ENCODE peak calls at places on chromosome 3, in five cellular contexts. S is thoracic aorta, I is AG09309, M is psoas muscle, A is foreskin fibroblast. K is an unnamed sample.

GRCh38 chr3:147939425-147940196 is 530.4 kb downstream of the ZIC1 start:
- DNase-seq in I (no peak), S (no peak), M (no peak), A (no peak), K (no peak)

GRCh38 chr3:29972594-29972993 is 633.8 kb upstream of the TGFBR2 start:
- DNase-seq in S (no peak), M (no peak), A (peak), I (peak), K (peak)

GRCh38 chr3:123767020-123767394 is 117.1 kb downstream of the MYLK start:
- DNase-seq in I (no peak), M (no peak), S (no peak), A (no peak), K (no peak)

GRCh38 chr3:61682671-61683408 is 121.5 kb downstream of the PTPRG start:
- DNase-seq in M (no peak), A (peak), S (no peak), I (peak), K (peak)

GRCh38 chr3:151431940-151432339 is 28.9 kb downstream of the IGSF10 start:
- DNase-seq in M (no peak), I (peak), A (peak), S (no peak), K (no peak)

GRCh38 chr3:38640661-38641441 is 8.6 kb downstream of the SCN5A start:
- DNase-seq in S (no peak), I (no peak), M (no peak), A (no peak), K (no peak)

GRCh38 chr3:18010001-18010400 is 267.6 kb upstream of the TBC1D5 start:
- DNase-seq in I (no peak), A (no peak), M (no peak), S (no peak), K (no peak)

GRCh38 chr3:173556546-173556945 is 159.0 kb downstream of the NLGN1 start:
- DNase-seq in I (no peak), S (no peak), A (no peak), M (no peak), K (no peak)

GRCh38 chr3:141260131-141260927 is 28.7 kb downstream of the PXYLP1 start:
- DNase-seq in A (no peak), I (no peak), M (no peak), S (no peak), K (no peak)

GRCh38 chr3:41715376-41715775 is 246.5 kb downstream of the ULK4 start:
- DNase-seq in M (no peak), S (no peak), I (no peak), A (no peak), K (no peak)

GRCh38 chr3:133944181-133944580 is 48.5 kb upstream of the RAB6B start:
- DNase-seq in S (no peak), A (peak), I (no peak), M (no peak), K (peak)

DNA sequence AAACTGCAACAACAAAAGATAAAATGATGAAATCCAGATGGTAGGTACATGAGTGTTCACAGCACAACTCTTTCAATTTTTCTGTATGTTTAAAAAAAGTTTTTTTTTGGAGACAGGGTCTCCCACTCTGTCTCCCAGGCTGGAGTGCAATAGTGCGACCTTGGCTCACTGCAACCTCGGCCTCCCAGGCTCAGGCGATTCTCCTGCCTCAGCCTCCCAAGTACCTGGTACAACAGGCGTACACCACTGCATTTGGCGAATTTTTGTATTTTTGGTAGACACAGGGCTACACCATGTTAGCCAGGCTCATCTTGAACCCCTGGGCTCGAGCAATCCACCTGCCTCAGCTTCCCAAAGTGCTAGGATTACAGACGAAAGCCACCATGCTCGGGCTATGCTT is 18.6 kb downstream of the LRRFIP2 start:
- DNase-seq in M (no peak), A (no peak), S (no peak), I (no peak), K (no peak)
- H3K4me3 ChIP-seq in M (no peak), A (no peak), S (no peak), I (no peak), K (no peak)

GRCh38 chr3:906739-907138 is 186.1 kb upstream of the CNTN6 start:
- DNase-seq in I (no peak), S (no peak), A (no peak), M (no peak), K (no peak)

GRCh38 chr3:905217-905616 is 187.6 kb upstream of the CNTN6 start:
- DNase-seq in M (no peak), A (no peak), S (no peak), I (no peak), K (no peak)

DNA sequence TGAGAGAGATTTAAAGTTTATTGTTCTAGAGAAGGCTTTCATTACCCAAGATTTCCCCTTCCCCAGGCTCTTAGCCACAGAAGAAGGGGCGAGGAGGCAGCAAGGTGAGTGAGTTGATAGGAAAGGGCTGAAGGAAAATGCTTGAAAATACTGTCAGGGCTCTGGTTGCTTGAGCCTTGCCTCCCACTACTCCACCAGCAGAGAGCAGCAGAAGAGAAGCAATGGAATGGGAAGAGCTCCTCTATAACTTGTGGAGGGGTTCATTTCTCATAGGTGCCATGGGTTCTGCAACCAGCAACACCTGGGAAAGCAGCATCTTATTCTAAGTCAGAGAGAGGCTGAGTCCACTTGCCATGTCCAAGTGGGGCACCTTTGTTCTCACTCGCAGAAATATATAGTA is 184.0 kb upstream of the CNTN6 start:
- DNase-seq in S (no peak), M (no peak), A (no peak), I (no peak), K (no peak)
- TF ChIP-seq CTCF in S (no peak), M (no peak), A (no peak), I (no peak), K (no peak)

GRCh38 chr3:86942191-86942590 is 48.8 kb downstream of the VGLL3 start:
- DNase-seq in S (no peak), A (no peak), M (no peak), I (no peak), K (no peak)
- H3K4me3 ChIP-seq in S (no peak), A (no peak), M (no peak), I (no peak), K (no peak)

DNA sequence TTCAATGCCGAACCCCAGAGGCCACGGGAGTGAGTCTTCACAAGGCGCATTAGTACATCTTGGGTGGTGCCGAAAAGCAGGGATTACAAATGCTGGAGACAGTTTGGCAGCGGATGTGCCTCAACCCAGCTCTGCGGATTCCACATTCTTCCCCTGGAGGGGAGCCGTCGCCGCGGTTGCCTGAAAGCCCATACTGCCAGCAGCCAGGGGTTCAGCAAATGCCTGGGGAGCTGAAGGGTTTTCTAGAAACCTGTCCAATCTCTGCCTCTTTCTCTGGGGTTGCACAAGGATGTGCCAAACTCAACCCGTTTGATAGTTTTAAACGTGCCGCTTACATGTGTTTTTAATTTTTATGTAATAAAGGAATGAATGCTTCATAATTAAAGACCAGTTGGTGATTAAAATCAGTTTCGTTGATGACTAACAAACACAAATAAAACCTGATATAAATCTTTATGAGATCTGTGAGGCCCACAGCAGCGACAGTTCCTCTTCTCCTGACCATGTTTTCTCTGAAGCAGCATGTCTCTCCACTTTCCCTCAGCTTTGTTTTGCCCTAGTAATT is 74.6 kb upstream of the LEKR1 start:
- DNase-seq in A (peak), M (peak), I (peak), S (no peak), K (peak)
- TF ChIP-seq CTCF in A (peak), M (no peak), I (peak), S (no peak), K (peak)

DNA sequence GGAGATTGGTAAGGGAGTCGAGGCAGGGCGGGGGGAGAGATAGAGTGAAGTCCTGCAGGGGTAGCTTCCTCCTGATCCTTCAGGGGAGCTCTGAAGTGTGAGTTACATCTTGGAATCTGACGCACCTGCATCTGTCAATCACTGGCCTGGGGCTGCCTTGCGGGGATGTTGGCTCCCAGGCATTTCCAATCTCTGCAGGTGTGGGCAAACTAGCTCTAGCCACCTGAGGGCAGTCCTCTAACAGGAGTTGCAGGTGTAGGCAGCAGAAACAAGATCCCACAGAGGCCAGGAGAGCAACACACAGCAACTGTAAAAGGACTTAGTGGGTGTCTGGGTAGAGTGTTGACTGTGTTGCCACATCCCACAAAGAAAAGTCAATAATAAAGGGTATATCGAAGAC is 63.6 kb downstream of the ZNF621 start:
- DNase-seq in M (no peak), A (no peak), I (no peak), S (no peak), K (no peak)
- H3K4me3 ChIP-seq in M (no peak), A (no peak), I (no peak), S (no peak), K (no peak)

DNA sequence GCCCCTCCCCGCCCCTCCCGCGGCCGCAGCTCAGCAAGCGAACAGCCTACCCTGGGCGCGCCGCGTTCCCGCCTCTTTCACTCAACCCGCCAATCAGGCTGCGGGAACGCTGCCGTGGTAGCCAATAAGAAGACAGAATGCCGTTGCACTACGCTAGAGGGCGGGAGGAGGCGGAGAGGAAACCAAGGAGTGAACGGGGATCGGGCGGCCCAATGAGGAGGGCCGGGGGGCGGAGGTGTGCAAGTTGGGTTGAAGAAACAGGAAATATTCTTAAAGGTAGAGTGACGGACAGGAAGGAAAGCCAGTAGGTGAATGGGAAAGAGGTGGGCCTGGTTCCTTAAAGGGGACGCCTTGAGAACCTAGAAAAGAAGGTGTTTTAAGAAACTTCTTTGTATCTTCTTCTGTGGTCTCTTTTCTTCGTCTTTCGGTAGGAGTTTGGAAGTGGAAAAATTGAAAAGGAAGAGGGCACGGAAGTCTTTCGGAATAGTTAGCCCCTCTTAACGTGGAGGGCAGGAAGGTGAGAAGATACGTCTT is 283 bp upstream of the USF3 start:
- DNase-seq in I (peak), A (peak), S (peak), M (peak), K (peak)
- TF ChIP-seq CTCF in I (peak), A (no peak), S (no peak), M (no peak), K (peak)

GRCh38 chr3:50609743-50610085 is 1.9 kb downstream of the CISH start:
- DNase-seq in S (no peak), M (no peak), I (no peak), A (no peak), K (no peak)
- H3K4me3 ChIP-seq in S (peak), M (peak), I (no peak), A (no peak), K (no peak)

K was measured in AG10803.